ENCODE peak calls at places on chromosomes 1 and 21, in ten cellular contexts. G is AG04449, I is GM06990, V is lung, U is adrenal gland, H is tibial artery, Y is colonic mucosa, P is coronary artery, F is H7, E is ovary. Q is an unnamed sample.

GRCh38 chr1:218546314-218546713 is 201.2 kb downstream of the TGFB2 start:
- DNase-seq in G (no peak), I (no peak), V (no peak), U (no peak), H (no peak), Y (no peak), P (no peak), F (no peak), E (no peak), Q (peak; percentile 25)

GRCh38 chr1:41167688-41168087 is 74.4 kb downstream of the SCMH1 start:
- DNase-seq in G (no peak), I (no peak), V (no peak), U (no peak), H (no peak), Y (no peak), P (no peak), F (no peak), E (no peak), Q (no peak)

GRCh38 chr1:112396668-112397025 is 633 bp downstream of the CTTNBP2NL start:
- DNase-seq in G (no peak), I (no peak), V (no peak), U (no peak), H (no peak), Y (peak; percentile 40), P (no peak), F (no peak), E (no peak), Q (peak; percentile 39)

GRCh38 chr1:186239211-186239610 is 135.8 kb downstream of the TPR start:
- DNase-seq in G (peak; percentile 59), I (no peak), V (no peak), U (no peak), H (peak; percentile 29), Y (no peak), P (no peak), F (no peak), E (no peak), Q (no peak)

GRCh38 chr1:225423518-225423855 is 4.4 kb downstream of the LBR start:
- DNase-seq in G (no peak), I (no peak), V (no peak), U (no peak), H (no peak), Y (no peak), P (no peak), F (no peak), E (no peak), Q (peak; percentile 2)

GRCh38 chr1:14778882-14779594 is 180.6 kb downstream of the KAZN start:
- DNase-seq in G (no peak), I (no peak), V (peak; percentile 41), U (peak; percentile 67), H (no peak), Y (peak; percentile 48), P (no peak), F (peak; percentile 90), E (no peak), Q (peak; percentile 31)

GRCh38 chr1:70583522-70583921 is 172.5 kb downstream of the CTH start:
- DNase-seq in G (no peak), I (no peak), V (no peak), U (no peak), H (no peak), Y (no peak), P (no peak), F (no peak), E (no peak), Q (no peak)

GRCh38 chr1:69824932-69825331 is 257.2 kb downstream of the LRRC7 start:
- DNase-seq in G (no peak), I (no peak), V (no peak), U (no peak), H (no peak), Y (no peak), P (no peak), F (no peak), E (no peak), Q (no peak)

GRCh38 chr1:29658688-29659087 is 422.4 kb downstream of the PTPRU start:
- DNase-seq in G (no peak), I (no peak), V (no peak), U (no peak), H (no peak), Y (no peak), P (no peak), F (no peak), E (no peak), Q (no peak)

GRCh38 chr1:9890224-9890731 is 19.8 kb downstream of the CTNNBIP1 start:
- DNase-seq in G (no peak), I (no peak), V (no peak), U (peak; percentile 75), H (no peak), Y (no peak), P (no peak), F (peak; percentile 62), E (peak; percentile 86), Q (peak; percentile 93)

GRCh38 chr1:177909416-177909815 is 60.4 kb downstream of the SEC16B start:
- DNase-seq in G (no peak), I (no peak), V (no peak), U (no peak), H (no peak), Y (no peak), P (no peak), F (no peak), E (no peak), Q (no peak)

GRCh38 chr1:227776277-227776676 is 39.2 kb upstream of the PRSS38 start:
- DNase-seq in G (no peak), I (no peak), V (no peak), U (no peak), H (no peak), Y (no peak), P (no peak), F (no peak), E (peak; percentile 19), Q (peak; percentile 53)

GRCh38 chr1:163872067-163872466 is 550.3 kb downstream of the NUF2 start:
- DNase-seq in G (no peak), I (no peak), V (no peak), U (no peak), H (no peak), Y (no peak), P (no peak), F (no peak), E (no peak), Q (peak; percentile 60)

GRCh38 chr1:220084460-220084859 is 5.1 kb downstream of the BPNT1 start:
- DNase-seq in G (no peak), I (no peak), V (no peak), U (no peak), H (no peak), Y (no peak), P (no peak), F (no peak), E (no peak), Q (peak; percentile 5)

GRCh38 chr1:7299329-7299799 is 471.7 kb upstream of the VAMP3 start:
- DNase-seq in G (peak; percentile 94), I (no peak), V (peak; percentile 30), U (peak; percentile 76), H (peak; percentile 52), Y (peak; percentile 48), P (no peak), F (peak; percentile 47), E (peak; percentile 76), Q (peak; percentile 95)

GRCh38 chr1:91804546-91805023 is 81.4 kb downstream of the TGFBR3 start:
- DNase-seq in G (no peak), I (no peak), V (no peak), U (no peak), H (no peak), Y (no peak), P (no peak), F (no peak), E (no peak), Q (peak; percentile 41)

GRCh38 chr1:117370071-117370470 is 2.8 kb downstream of the MAN1A2 start:
- DNase-seq in G (no peak), I (no peak), V (no peak), U (no peak), H (no peak), Y (no peak), P (no peak), F (no peak), E (no peak), Q (no peak)

GRCh38 chr1:11198851-11199628 is 9.9 kb downstream of the ANGPTL7 start:
- DNase-seq in G (no peak), I (no peak), V (no peak), U (no peak), H (no peak), Y (no peak), P (no peak), F (no peak), E (no peak), Q (no peak)
- H3K4me3 ChIP-seq in G (no peak overlapping the region), I (no peak overlapping the region), V (no peak overlapping the region), U (no peak overlapping the region), H (no peak overlapping the region), Y (no peak overlapping the region), P (no peak overlapping the region), F (no peak overlapping the region), E (no peak overlapping the region), Q (no peak overlapping the region)

GRCh38 chr1:24417681-24418080 is 2.1 kb downstream of the NIPAL3 start:
- DNase-seq in G (no peak), I (no peak), V (no peak), U (no peak), H (no peak), Y (no peak), P (no peak), F (no peak), E (no peak), Q (no peak)
- H3K4me3 ChIP-seq in G (peak overlapping the region; percentile 87), I (no peak overlapping the region), V (no peak overlapping the region), U (no peak overlapping the region), H (no peak overlapping the region), Y (no peak overlapping the region), P (no peak overlapping the region), F (no peak overlapping the region), E (no peak overlapping the region), Q (no peak overlapping the region)

DNA sequence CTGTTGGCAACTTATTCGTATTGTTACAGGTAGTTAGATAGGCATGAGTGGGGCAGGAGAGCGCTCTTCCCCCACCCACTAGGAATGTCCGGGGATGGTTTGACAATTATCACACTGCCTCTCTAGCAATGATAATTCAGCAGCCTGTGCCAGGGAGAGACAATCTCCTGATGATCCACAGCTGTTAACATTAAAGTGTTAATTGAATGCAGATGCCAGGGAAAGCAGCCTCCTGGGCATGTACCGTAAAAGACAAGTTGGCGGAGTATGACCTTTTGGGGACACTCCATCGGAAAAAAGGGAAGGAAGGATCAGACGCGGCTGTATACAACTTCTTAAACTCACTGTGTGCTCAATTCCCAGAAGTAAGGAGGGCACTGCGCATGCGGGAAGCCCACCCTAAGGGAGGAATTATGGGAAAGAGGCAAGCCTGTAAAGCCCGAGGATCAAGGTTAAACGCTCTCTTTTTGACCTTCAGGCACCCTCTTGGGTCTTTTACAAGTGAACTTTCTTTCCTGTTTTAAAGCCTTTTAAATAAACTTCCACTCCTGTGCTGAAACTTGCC is 62.6 kb downstream of the MAP3K7CL start:
- DNase-seq in G (no peak), I (no peak), V (no peak), U (no peak), H (no peak), Y (no peak), P (no peak), F (no peak), E (no peak), Q (no peak)
- H3K4me3 ChIP-seq in G (no peak overlapping the region), I (no peak overlapping the region), V (no peak overlapping the region), U (no peak overlapping the region), H (no peak overlapping the region), Y (no peak overlapping the region), P (peak overlapping the region; percentile 47), F (no peak overlapping the region), E (no peak overlapping the region), Q (no peak overlapping the region)

DNA sequence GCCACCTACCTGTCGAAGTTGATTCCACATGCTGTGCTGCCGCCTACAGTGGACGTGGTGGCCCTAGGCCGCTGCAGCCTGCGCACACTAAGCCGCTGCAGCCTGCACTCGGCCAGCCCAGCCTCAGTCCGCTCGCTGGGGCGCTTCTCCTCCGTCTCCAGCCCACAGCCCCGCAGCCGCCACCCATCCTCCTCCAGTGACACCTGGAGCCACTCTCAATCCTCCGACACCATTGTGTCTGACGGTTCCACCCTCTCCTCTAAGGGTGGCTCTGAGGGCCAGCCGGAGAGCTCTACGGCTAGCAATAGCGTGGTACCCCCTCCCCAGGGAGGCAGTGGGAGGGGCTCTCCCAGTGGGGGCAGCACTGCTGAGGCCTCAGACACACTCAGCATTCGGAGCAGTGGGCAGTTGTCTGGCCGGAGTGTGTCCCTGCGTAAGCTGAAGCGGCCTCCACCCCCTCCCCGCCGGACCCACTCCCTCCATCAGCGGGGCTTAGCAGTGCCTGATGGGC is 46.9 kb downstream of the YARS1 start:
- DNase-seq in G (no peak), I (no peak), V (no peak), U (no peak), H (no peak), Y (no peak), P (no peak), F (peak; percentile 72), E (peak; percentile 46), Q (no peak)
- H3K4me3 ChIP-seq in G (no peak overlapping the region), I (no peak overlapping the region), V (no peak overlapping the region), U (no peak overlapping the region), H (no peak overlapping the region), Y (no peak overlapping the region), P (no peak overlapping the region), F (no peak overlapping the region), E (no peak overlapping the region), Q (no peak overlapping the region)